ENCODE peak calls at places on chromosomes 7 and 10, in five cellular contexts. D, W, V, Q and J are unnamed samples.

GRCh38 chr7:44561481-44561880 is 12.2 kb downstream of the DDX56 start:
- DNase-seq in D (no peak), W (no peak), V (no peak), Q (no peak), J (no peak)

GRCh38 chr10:12042409-12042796 is 206 bp downstream of the UPF2 start:
- DNase-seq in D (no peak), W (no peak), V (no peak), Q (no peak), J (no peak)

GRCh38 chr7:111137296-111138195 is 46.6 kb downstream of the LRRN3 start:
- DNase-seq in D (no peak), W (no peak), V (no peak), Q (no peak), J (no peak)

GRCh38 chr7:75931676-75932075 is 16.7 kb downstream of the POR start:
- DNase-seq in D (no peak), W (no peak), V (no peak), Q (peak), J (no peak)

GRCh38 chr10:60141916-60142559 is 235.7 kb upstream of the CCDC6 start:
- DNase-seq in D (no peak), W (no peak), V (no peak), Q (no peak), J (no peak)

GRCh38 chr7:44058759-44059218 is 6.6 kb downstream of the PGAM2 start:
- DNase-seq in D (peak), W (no peak), V (no peak), Q (no peak), J (no peak)

GRCh38 chr7:122829962-122830361 is 56.3 kb downstream of the CADPS2 start:
- DNase-seq in D (no peak), W (no peak), V (no peak), Q (no peak), J (no peak)

GRCh38 chr10:78255796-78256638 is 222.4 kb downstream of the RPS24 start:
- DNase-seq in D (peak), W (no peak), V (peak), Q (no peak), J (peak)

GRCh38 chr10:15325243-15326002 is 45.7 kb downstream of the FAM171A1 start:
- DNase-seq in D (no peak), W (no peak), V (no peak), Q (no peak), J (peak)

GRCh38 chr10:6504296-6504695 is 75.8 kb downstream of the PRKCQ start:
- DNase-seq in D (no peak), W (no peak), V (no peak), Q (no peak), J (no peak)

GRCh38 chr7:150409300-150410030 is 30.3 kb downstream of the ZNF775 start:
- DNase-seq in D (no peak), W (no peak), V (no peak), Q (no peak), J (no peak)

GRCh38 chr10:48463318-48464003 is 141.4 kb downstream of the ARHGAP22 start:
- DNase-seq in D (peak), W (no peak), V (no peak), Q (no peak), J (no peak)

GRCh38 chr7:34104120-34104519 is 198.8 kb downstream of the BMPER start:
- DNase-seq in D (no peak), W (no peak), V (no peak), Q (no peak), J (no peak)

GRCh38 chr10:48626986-48627731 is 22.3 kb upstream of the ARHGAP22 start:
- DNase-seq in D (peak), W (no peak), V (no peak), Q (no peak), J (no peak)

GRCh38 chr7:139727151-139727705 is 50.6 kb downstream of the HIPK2 start:
- DNase-seq in D (no peak), W (no peak), V (no peak), Q (peak), J (no peak)

GRCh38 chr10:132492323-132493035 is 45.1 kb upstream of the INPP5A start:
- DNase-seq in D (peak), W (no peak), V (no peak), Q (no peak), J (no peak)

GRCh38 chr7:116101709-116102108 is 71.1 kb upstream of the TFEC start:
- DNase-seq in D (no peak), W (no peak), V (peak), Q (no peak), J (no peak)

GRCh38 chr10:16689227-16689626 is 128.0 kb downstream of the RSU1 start:
- DNase-seq in D (no peak), W (no peak), V (no peak), Q (no peak), J (no peak)

GRCh38 chr10:77372400-77372799 is 265.2 kb downstream of the KCNMA1 start:
- DNase-seq in D (no peak), W (no peak), V (no peak), Q (no peak), J (no peak)

GRCh38 chr10:29648983-29649268 is 14.2 kb upstream of the SVIL start:
- DNase-seq in D (no peak), W (no peak), V (no peak), Q (no peak), J (no peak)

GRCh38 chr10:101305241-101306230 is 48.4 kb upstream of the BTRC start:
- DNase-seq in D (no peak), W (no peak), V (no peak), Q (no peak), J (no peak)

GRCh38 chr10:67612577-67613537 is 83.1 kb downstream of the CTNNA3 start:
- DNase-seq in D (no peak), W (no peak), V (peak), Q (no peak), J (peak)